ENCODE peak calls at places on chromosomes 5 and 9, in nine cellular contexts. X is GM12865; Q is cardiac fibroblast; P is upper lobe of left lung; B is left lung; I is CD8-positive, alpha-beta T cell; H is right lobe of liver; Y is PC-9; U is left ventricle myocardium inferior. L is an unnamed sample.

GRCh38 chr9:97632406-97632991 is 669 bp downstream of the TSTD2 start:
- DNase-seq in X (no peak), Q (peak; percentile 85), P (no peak), B (peak; percentile 51), I (no peak), H (peak; percentile 60), Y (peak; percentile 55), U (peak; percentile 39), L (peak; percentile 63)

GRCh38 chr5:135433626-135434426 is 13.3 kb downstream of the DCANP1 start:
- DNase-seq in X (no peak), Q (peak; percentile 55), P (no peak), B (no peak), I (no peak), H (no peak), Y (no peak), U (no peak), L (no peak)

GRCh38 chr9:38339496-38339895 is 53.0 kb upstream of the ALDH1B1 start:
- DNase-seq in X (no peak), Q (peak; percentile 55), P (no peak), B (peak; percentile 40), I (no peak), H (no peak), Y (no peak), U (no peak), L (no peak)

GRCh38 chr5:66829826-66830225 is 233.6 kb downstream of the MAST4 start:
- DNase-seq in X (no peak), Q (peak; percentile 74), P (no peak), B (no peak), I (no peak), H (no peak), Y (peak; percentile 87), U (no peak), L (no peak)

GRCh38 chr9:83459830-83460229 is 78.4 kb downstream of the FRMD3 start:
- DNase-seq in X (no peak), Q (no peak), P (no peak), B (no peak), I (no peak), H (no peak), Y (no peak), U (no peak), L (no peak)

GRCh38 chr5:96747718-96748117 is 60.0 kb downstream of the ERAP1 start:
- DNase-seq in X (no peak), Q (no peak), P (no peak), B (no peak), I (no peak), H (no peak), Y (no peak), U (no peak), L (peak; percentile 17)

GRCh38 chr9:20040991-20041606 is 252.3 kb upstream of the SLC24A2 start:
- DNase-seq in X (no peak), Q (no peak), P (peak; percentile 58), B (no peak), I (no peak), H (no peak), Y (no peak), U (no peak), L (no peak)

GRCh38 chr5:67771791-67772190 is 443.8 kb upstream of the PIK3R1 start:
- DNase-seq in X (no peak), Q (no peak), P (no peak), B (no peak), I (no peak), H (no peak), Y (no peak), U (no peak), L (no peak)

GRCh38 chr5:133565993-133566392 is 46.3 kb downstream of the FSTL4 start:
- DNase-seq in X (peak; percentile 16), Q (peak; percentile 22), P (no peak), B (no peak), I (no peak), H (no peak), Y (no peak), U (no peak), L (no peak)

GRCh38 chr5:14157494-14157782 is 14.3 kb downstream of the TRIO start:
- DNase-seq in X (no peak), Q (no peak), P (no peak), B (no peak), I (no peak), H (no peak), Y (no peak), U (no peak), L (no peak)

GRCh38 chr5:15463231-15463630 is 36.7 kb upstream of the FBXL7 start:
- DNase-seq in X (no peak), Q (peak; percentile 55), P (no peak), B (no peak), I (no peak), H (no peak), Y (no peak), U (no peak), L (no peak)

GRCh38 chr5:1734908-1735289 is 64.7 kb downstream of the MRPL36 start:
- DNase-seq in X (no peak), Q (no peak), P (no peak), B (no peak), I (no peak), H (no peak), Y (no peak), U (no peak), L (no peak)

GRCh38 chr5:143024227-143024920 is 254.2 kb downstream of the ARHGAP26 start:
- DNase-seq in X (peak; percentile 51), Q (no peak), P (no peak), B (no peak), I (no peak), H (no peak), Y (no peak), U (no peak), L (no peak)

GRCh38 chr9:136119259-136120118 is 814 bp upstream of the TMEM250 start:
- DNase-seq in X (peak; percentile 47), Q (peak; percentile 62), P (peak; percentile 84), B (no peak), I (no peak), H (peak; percentile 95), Y (no peak), U (no peak), L (peak; percentile 44)

GRCh38 chr9:127050581-127050980 is 71.9 kb downstream of the ANGPTL2 start:
- DNase-seq in X (no peak), Q (no peak), P (no peak), B (no peak), I (no peak), H (no peak), Y (no peak), U (no peak), L (no peak)

GRCh38 chr5:117318528-117318927 is 743.9 kb upstream of the SEMA6A start:
- DNase-seq in X (peak; percentile 4), Q (no peak), P (no peak), B (no peak), I (no peak), H (no peak), Y (no peak), U (no peak), L (no peak)

DNA sequence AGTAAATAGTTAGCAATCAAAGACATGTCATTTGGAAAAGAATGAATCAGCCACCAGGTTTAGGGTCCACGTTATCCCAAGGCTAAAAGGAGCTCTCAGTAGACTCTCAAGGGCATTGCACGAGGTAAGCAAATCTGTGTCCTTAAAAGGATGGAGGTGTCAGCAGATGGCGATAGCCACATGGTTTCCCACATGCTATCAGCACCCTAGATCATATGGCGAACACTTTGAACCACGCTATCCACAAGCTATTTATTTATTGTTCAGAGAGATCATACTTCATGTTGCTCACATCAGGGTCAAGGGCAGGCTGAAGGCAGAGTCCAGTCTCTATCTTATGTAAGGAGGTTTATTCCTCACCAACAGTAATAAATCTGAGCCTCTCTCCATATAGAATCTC is 43.7 kb downstream of the CDH6 start:
- DNase-seq in X (peak; percentile 6), Q (peak; percentile 13), P (no peak), B (no peak), I (no peak), H (no peak), Y (no peak), U (no peak), L (no peak)
- TF ChIP-seq CTCF in X (no peak), Q (no peak), P (no peak), B (no peak), I (no peak), H (no peak), Y (peak; percentile 35), U (no peak), L (no peak)

GRCh38 chr9:114606068-114606467 is 5.0 kb upstream of the TMEM268 start:
- DNase-seq in X (no peak), Q (peak; percentile 25), P (no peak), B (no peak), I (no peak), H (no peak), Y (no peak), U (no peak), L (no peak)
- H3K4me3 ChIP-seq in X (no peak overlapping the region), Q (no peak overlapping the region), P (no peak overlapping the region), B (no peak overlapping the region), I (no peak overlapping the region), H (no peak overlapping the region), Y (no peak overlapping the region), U (no peak overlapping the region), L (no peak overlapping the region)

GRCh38 chr5:168342151-168342825 is 50.8 kb downstream of the WWC1 start:
- DNase-seq in X (no peak), Q (no peak), P (no peak), B (no peak), I (no peak), H (no peak), Y (no peak), U (no peak), L (no peak)

GRCh38 chr5:168341178-168341577 is 49.7 kb downstream of the WWC1 start:
- DNase-seq in X (no peak), Q (no peak), P (no peak), B (no peak), I (no peak), H (no peak), Y (no peak), U (no peak), L (no peak)

GRCh38 chr5:168337361-168337760 is 45.9 kb downstream of the WWC1 start:
- DNase-seq in X (no peak), Q (no peak), P (no peak), B (no peak), I (no peak), H (no peak), Y (no peak), U (no peak), L (no peak)

GRCh38 chr5:168340487-168340886 is 49.0 kb downstream of the WWC1 start:
- DNase-seq in X (no peak), Q (no peak), P (no peak), B (no peak), I (no peak), H (no peak), Y (no peak), U (no peak), L (no peak)

GRCh38 chr5:168339151-168340140 is 48.0 kb downstream of the WWC1 start:
- DNase-seq in X (no peak), Q (no peak), P (no peak), B (no peak), I (no peak), H (no peak), Y (no peak), U (no peak), L (no peak)
- TF ChIP-seq CTCF in X (no peak), Q (no peak), P (no peak), B (no peak), I (no peak), H (no peak), Y (no peak), U (no peak), L (no peak)

DNA sequence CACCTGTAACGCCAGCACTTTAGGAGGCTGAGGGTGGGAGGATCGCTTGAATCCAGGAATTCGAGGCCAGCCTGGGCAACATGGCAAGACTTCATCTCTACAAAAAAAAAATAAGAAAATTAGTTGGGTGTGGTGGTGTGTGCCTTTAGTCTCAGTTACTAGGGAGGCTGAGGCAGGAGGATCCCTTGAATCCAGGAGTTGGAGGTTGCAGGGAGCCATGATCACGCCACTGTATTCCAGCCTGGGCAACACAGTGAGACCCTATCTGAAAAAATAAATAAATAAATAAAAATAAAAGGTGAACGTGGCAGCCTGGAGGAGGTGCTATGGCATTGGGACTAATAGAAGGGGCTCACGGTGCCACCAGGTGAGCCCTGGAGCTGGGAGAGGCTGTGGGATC is 7.1 kb downstream of the FGFR4 start:
- DNase-seq in X (no peak), Q (no peak), P (no peak), B (no peak), I (no peak), H (no peak), Y (no peak), U (no peak), L (no peak)
- H3K4me3 ChIP-seq in X (no peak overlapping the region), Q (no peak overlapping the region), P (no peak overlapping the region), B (no peak overlapping the region), I (no peak overlapping the region), H (no peak overlapping the region), Y (no peak overlapping the region), U (no peak overlapping the region), L (no peak overlapping the region)